ENCODE peak calls at places on chromosomes 6 and 20, in eight cellular contexts. Z is CD4-positive, alpha-beta T cell; O is hepatocyte; X is activated T-cell treated with anti-CD3 and anti-CD28 coated beads for 1 hour; T is WTC11; Y is aorta; C is AG08396; L is activated CD4-positive, alpha-beta T cell treated with anti-CD3 and anti-CD28 coated beads, Interleukin-2, amount 50 U/mL, for 4 hours. A is an unnamed sample.

GRCh38 chr6:100176321-100176950 is 182.4 kb upstream of the MCHR2 start:
- DNase-seq in Z (no peak), O (peak), X (no peak), T (no peak), Y (no peak), C (peak), L (no peak), A (no peak)

GRCh38 chr6:28587011-28587745 is 61.5 kb downstream of the GPX5 start:
- DNase-seq in Z (peak), O (peak), X (peak), T (peak), Y (no peak), C (no peak), L (peak), A (peak)

GRCh38 chr6:167244064-167244949 is 46.8 kb upstream of the UNC93A start:
- DNase-seq in Z (no peak), O (no peak), X (no peak), T (no peak), Y (no peak), C (no peak), L (no peak), A (no peak)

GRCh38 chr6:44010411-44011349 is 116.6 kb downstream of the MRPL14 start:
- DNase-seq in Z (no peak), O (no peak), X (no peak), T (no peak), Y (peak), C (peak), L (no peak), A (no peak)

GRCh38 chr20:47622118-47622665 is 120.5 kb downstream of the NCOA3 start:
- DNase-seq in Z (no peak), O (no peak), X (no peak), T (no peak), Y (no peak), C (no peak), L (no peak), A (no peak)

GRCh38 chr6:2751871-2752270 is 1.1 kb upstream of the MYLK4 start:
- DNase-seq in Z (no peak), O (no peak), X (no peak), T (no peak), Y (no peak), C (no peak), L (no peak), A (no peak)

GRCh38 chr20:32155017-32155965 is 45.8 kb downstream of the TM9SF4 start:
- DNase-seq in Z (peak), O (peak), X (peak), T (peak), Y (peak), C (peak), L (peak), A (no peak)

GRCh38 chr6:160634706-160635105 is 29.4 kb downstream of the LPA start:
- DNase-seq in Z (no peak), O (no peak), X (no peak), T (no peak), Y (peak), C (no peak), L (no peak), A (no peak)

GRCh38 chr20:62778601-62779416 is 17.5 kb upstream of the MRGBP start:
- DNase-seq in Z (no peak), O (no peak), X (no peak), T (peak), Y (no peak), C (no peak), L (no peak), A (no peak)

GRCh38 chr20:44143896-44144295 is 43.1 kb downstream of the JPH2 start:
- DNase-seq in Z (no peak), O (no peak), X (no peak), T (no peak), Y (no peak), C (no peak), L (no peak), A (no peak)

GRCh38 chr6:147141690-147142308 is 62.4 kb upstream of the STXBP5 start:
- DNase-seq in Z (no peak), O (peak), X (no peak), T (no peak), Y (no peak), C (no peak), L (no peak), A (no peak)

GRCh38 chr6:108250240-108250866 is 10.5 kb downstream of the SNX3 start:
- DNase-seq in Z (no peak), O (no peak), X (no peak), T (peak), Y (no peak), C (no peak), L (no peak), A (no peak)

GRCh38 chr20:5947276-5947675 is 3.1 kb downstream of the TRMT6 start:
- DNase-seq in Z (no peak), O (no peak), X (no peak), T (no peak), Y (no peak), C (no peak), L (no peak), A (no peak)

GRCh38 chr6:72624557-72625160 is 2.8 kb downstream of the KCNQ5 start:
- DNase-seq in Z (no peak), O (peak), X (no peak), T (no peak), Y (no peak), C (peak), L (no peak), A (no peak)

GRCh38 chr20:3068986-3069900 is 2.2 kb upstream of the OXT start:
- DNase-seq in Z (peak), O (no peak), X (peak), T (no peak), Y (no peak), C (peak), L (no peak), A (no peak)

GRCh38 chr20:19995220-19995863 is 21.8 kb upstream of the NAA20 start:
- DNase-seq in Z (peak), O (peak), X (no peak), T (no peak), Y (no peak), C (no peak), L (peak), A (no peak)

GRCh38 chr6:160379464-160379863 is 31.3 kb downstream of the SLC22A3 start:
- DNase-seq in Z (no peak), O (no peak), X (no peak), T (no peak), Y (no peak), C (no peak), L (no peak), A (no peak)

GRCh38 chr6:44166116-44166515 is 7.5 kb downstream of the CAPN11 start:
- DNase-seq in Z (no peak), O (no peak), X (no peak), T (no peak), Y (no peak), C (no peak), L (no peak), A (no peak)

GRCh38 chr6:82767037-82767436 is 298.6 kb downstream of the UBE3D start:
- DNase-seq in Z (no peak), O (no peak), X (no peak), T (peak), Y (no peak), C (no peak), L (no peak), A (no peak)

GRCh38 chr20:59993736-59994484 is 35.7 kb downstream of the CDH26 start:
- DNase-seq in Z (no peak), O (no peak), X (no peak), T (peak), Y (no peak), C (no peak), L (no peak), A (no peak)

GRCh38 chr6:121503633-121504032 is 68.2 kb downstream of the GJA1 start:
- DNase-seq in Z (no peak), O (no peak), X (no peak), T (no peak), Y (no peak), C (no peak), L (no peak), A (no peak)

GRCh38 chr6:45297302-45297701 is 30.8 kb upstream of the RUNX2 start:
- DNase-seq in Z (no peak), O (no peak), X (no peak), T (no peak), Y (no peak), C (no peak), L (no peak), A (no peak)

GRCh38 chr6:140897804-140898573 is 1234.7 kb upstream of the GJE1 start:
- DNase-seq in Z (no peak), O (no peak), X (no peak), T (no peak), Y (peak), C (no peak), L (no peak), A (no peak)

GRCh38 chr20:46408281-46408731 is 1.9 kb upstream of the ELMO2 start:
- DNase-seq in Z (no peak), O (no peak), X (no peak), T (no peak), Y (no peak), C (no peak), L (no peak), A (no peak)

GRCh38 chr20:8621021-8621420 is 447.9 kb upstream of the PLCB4 start:
- DNase-seq in Z (no peak), O (no peak), X (no peak), T (no peak), Y (no peak), C (no peak), L (no peak), A (no peak)

GRCh38 chr6:9225441-9225871 is 790.1 kb upstream of the SLC35B3 start:
- DNase-seq in Z (no peak), O (peak), X (no peak), T (no peak), Y (no peak), C (no peak), L (no peak), A (no peak)

GRCh38 chr20:53611449-53611894 is 17.8 kb upstream of the ZNF217 start:
- DNase-seq in Z (no peak), O (peak), X (no peak), T (no peak), Y (peak), C (peak), L (no peak), A (no peak)

GRCh38 chr6:107776415-107776814 is 47.7 kb downstream of the SCML4 start:
- DNase-seq in Z (no peak), O (no peak), X (no peak), T (no peak), Y (no peak), C (no peak), L (no peak), A (no peak)

GRCh38 chr6:81570673-81571072 is 181.8 kb downstream of the TENT5A start:
- DNase-seq in Z (no peak), O (no peak), X (no peak), T (no peak), Y (no peak), C (no peak), L (no peak), A (no peak)